ENCODE peak calls at places on chromosomes 5 and 9, in four cellular contexts. I is sigmoid colon, G is EH, X is AG09319. A is an unnamed sample.

GRCh38 chr9:74066128-74066527 is 431.0 kb upstream of the RORB start:
- DNase-seq in I (no peak), G (no peak), X (no peak), A (no peak)

GRCh38 chr9:87112656-87113055 is 165.3 kb upstream of the GAS1 start:
- DNase-seq in I (no peak), G (peak; percentile 71), X (no peak), A (peak; percentile 13)

GRCh38 chr9:89941875-89942274 is 337.1 kb downstream of the GADD45G start:
- DNase-seq in I (no peak), G (peak; percentile 76), X (peak; percentile 77), A (peak; percentile 81)

GRCh38 chr5:172496671-172497371 is 42.5 kb upstream of the SH3PXD2B start:
- DNase-seq in I (peak; percentile 72), G (peak; percentile 89), X (peak; percentile 20), A (peak; percentile 63)

GRCh38 chr5:150304481-150305081 is 1.9 kb upstream of the ARSI start:
- DNase-seq in I (no peak), G (no peak), X (no peak), A (no peak)

GRCh38 chr9:93093081-93093448 is 3.0 kb upstream of the CARD19 start:
- DNase-seq in I (peak; percentile 56), G (no peak), X (no peak), A (no peak)

GRCh38 chr5:141604318-141604717 is 14.5 kb downstream of the DIAPH1 start:
- DNase-seq in I (peak; percentile 83), G (peak; percentile 94), X (peak; percentile 70), A (peak; percentile 69)

GRCh38 chr5:134552301-134552700 is 26.8 kb downstream of the JADE2 start:
- DNase-seq in I (no peak), G (peak; percentile 97), X (peak; percentile 80), A (peak; percentile 95)

GRCh38 chr9:137694962-137695875 is 76.4 kb downstream of the EHMT1 start:
- DNase-seq in I (no peak), G (peak; percentile 48), X (no peak), A (peak; percentile 53)